ENCODE peak calls at places on chromosomes 2 and 18, in eight cellular contexts. V is GM12865, L is colonic mucosa, K is foreskin keratinocyte, B is Calu3, O is AG04450, Z is glutamatergic neuron, N is body of pancreas. S is an unnamed sample.
A peak's percentile ranks its signal among the peaks of the same experiment; 100 is the strongest.

GRCh38 chr2:191847764-191848163 is 876 bp upstream of the CAVIN2 start:
- DNase-seq in V (no peak), L (no peak), K (no peak), B (no peak), O (no peak), Z (no peak), N (no peak), S (no peak)

GRCh38 chr18:8625693-8626092 is 16.5 kb downstream of the RAB12 start:
- DNase-seq in V (no peak), L (no peak), K (no peak), B (no peak), O (no peak), Z (no peak), N (no peak), S (no peak)

GRCh38 chr2:56185582-56186046 is 1.8 kb downstream of the CCDC85A start:
- DNase-seq in V (no peak), L (peak; percentile 38), K (peak; percentile 100), B (peak; percentile 58), O (no peak), Z (peak; percentile 53), N (peak; percentile 34), S (peak; percentile 69)

GRCh38 chr2:200860092-200860795 is 4.2 kb downstream of the CLK1 start:
- DNase-seq in V (no peak), L (no peak), K (no peak), B (no peak), O (no peak), Z (no peak), N (peak; percentile 40), S (no peak)

GRCh38 chr2:199659207-199659606 is 191.8 kb downstream of the FTCDNL1 start:
- DNase-seq in V (no peak), L (peak; percentile 25), K (no peak), B (no peak), O (no peak), Z (peak; percentile 73), N (peak; percentile 34), S (peak; percentile 58)

GRCh38 chr2:45339253-45339652 is 271.8 kb downstream of the SRBD1 start:
- DNase-seq in V (no peak), L (no peak), K (no peak), B (no peak), O (no peak), Z (no peak), N (no peak), S (no peak)

GRCh38 chr2:177296047-177296446 is 31.5 kb upstream of the NFE2L2 start:
- DNase-seq in V (peak; percentile 57), L (no peak), K (no peak), B (no peak), O (no peak), Z (no peak), N (no peak), S (no peak)

GRCh38 chr2:140454717-140455116 is 1674.5 kb upstream of the NXPH2 start:
- DNase-seq in V (no peak), L (no peak), K (peak; percentile 15), B (no peak), O (peak; percentile 36), Z (no peak), N (no peak), S (no peak)

GRCh38 chr2:86045541-86045940 is 60.1 kb downstream of the POLR1A start:
- DNase-seq in V (no peak), L (no peak), K (no peak), B (no peak), O (no peak), Z (no peak), N (no peak), S (no peak)

GRCh38 chr18:47701133-47701532 is 229.3 kb downstream of the SMAD2 start:
- DNase-seq in V (no peak), L (no peak), K (no peak), B (no peak), O (no peak), Z (no peak), N (no peak), S (no peak)

GRCh38 chr2:207768168-207768890 is 1.4 kb downstream of the FZD5 start:
- DNase-seq in V (peak; percentile 63), L (peak; percentile 57), K (no peak), B (peak; percentile 37), O (no peak), Z (peak; percentile 59), N (peak; percentile 71), S (peak; percentile 55)

GRCh38 chr2:207765960-207766582 is 3.6 kb downstream of the FZD5 start:
- DNase-seq in V (no peak), L (no peak), K (no peak), B (no peak), O (no peak), Z (no peak), N (no peak), S (no peak)

GRCh38 chr2:207768891-207769596 is 662 bp downstream of the FZD5 start:
- DNase-seq in V (peak; percentile 35), L (peak; percentile 42), K (peak; percentile 37), B (peak; percentile 43), O (no peak), Z (peak; percentile 31), N (peak; percentile 45), S (peak; percentile 41)

GRCh38 chr2:207766697-207767460 is 2.8 kb downstream of the FZD5 start:
- DNase-seq in V (peak; percentile 7), L (peak; percentile 48), K (no peak), B (peak; percentile 58), O (no peak), Z (no peak), N (peak; percentile 57), S (peak; percentile 12)

GRCh38 chr2:207767461-207768167 is 2.1 kb downstream of the FZD5 start:
- DNase-seq in V (peak; percentile 7), L (peak; percentile 74), K (no peak), B (peak; percentile 79), O (no peak), Z (peak; percentile 44), N (peak; percentile 65), S (peak; percentile 57)
- TF ChIP-seq CTCF in V (no peak), L (no peak), K (peak; percentile 59), B (peak; percentile 22), O (peak; percentile 33), Z (no peak), N (no peak), S (no peak)

GRCh38 chr2:102103284-102103683 is 39.3 kb upstream of the IL1R1 start:
- DNase-seq in V (no peak), L (no peak), K (no peak), B (no peak), O (no peak), Z (no peak), N (no peak), S (no peak)
- TF ChIP-seq CTCF in V (no peak), L (no peak), K (no peak), B (no peak), O (no peak), Z (no peak), N (no peak), S (no peak)

GRCh38 chr2:231190531-231191197 is 7.8 kb upstream of the ARMC9 start:
- DNase-seq in V (no peak), L (peak; percentile 53), K (no peak), B (peak; percentile 27), O (no peak), Z (no peak), N (peak; percentile 69), S (peak; percentile 31)
- TF ChIP-seq CTCF in V (no peak), L (no peak), K (peak; percentile 38), B (no peak), O (no peak), Z (no peak), N (no peak), S (no peak)

GRCh38 chr2:171762879-171763573 is 75.8 kb downstream of the DYNC1I2 start:
- DNase-seq in V (no peak), L (no peak), K (no peak), B (no peak), O (no peak), Z (peak; percentile 48), N (no peak), S (no peak)
- TF ChIP-seq CTCF in V (no peak), L (no peak), K (no peak), B (no peak), O (no peak), Z (no peak), N (no peak), S (no peak)

S was measured in endothelial cell.